ENCODE peak calls at places on chromosome 6, in six cellular contexts. P is aorta; X is BE2C; D is Peyer's patch; V is CD8-positive, alpha-beta T cell; Q is endothelial cell of umbilical vein. N is an unnamed sample.

GRCh38 chr6:13990830-13991229 is 66.1 kb downstream of the RNF182 start:
- DNase-seq in D (no peak), X (no peak), Q (no peak), V (no peak), P (no peak), N (no peak)

GRCh38 chr6:123962508-123962907 is 158.8 kb downstream of the NKAIN2 start:
- DNase-seq in V (no peak), X (no peak), Q (no peak), D (peak; percentile 64), P (no peak), N (no peak)

GRCh38 chr6:21808551-21809181 is 215.1 kb downstream of the SOX4 start:
- DNase-seq in P (no peak), Q (peak; percentile 29), D (peak; percentile 62), X (no peak), V (no peak), N (peak; percentile 29)

GRCh38 chr6:13908955-13909381 is 15.8 kb upstream of the RNF182 start:
- DNase-seq in X (peak; percentile 44), Q (peak; percentile 67), P (no peak), D (peak; percentile 71), V (no peak), N (peak; percentile 56)

GRCh38 chr6:105835373-105835772 is 250.8 kb upstream of the PRDM1 start:
- DNase-seq in Q (peak; percentile 6), P (no peak), D (no peak), X (peak; percentile 38), V (no peak), N (peak; percentile 53)

GRCh38 chr6:157405986-157406385 is 25.0 kb downstream of the ZDHHC14 start:
- DNase-seq in Q (peak; percentile 13), P (no peak), D (no peak), X (no peak), V (no peak), N (peak; percentile 38)

GRCh38 chr6:158972241-158973233 is 27.5 kb downstream of the RSPH3 start:
- DNase-seq in V (no peak), D (no peak), Q (peak; percentile 66), X (no peak), P (no peak), N (no peak)

GRCh38 chr6:33683051-33683571 is 28.4 kb downstream of the UQCC2 start:
- DNase-seq in D (no peak), X (no peak), P (no peak), V (no peak), Q (no peak), N (no peak)

GRCh38 chr6:92700411-92700810 is 718.9 kb downstream of the EPHA7 start:
- DNase-seq in D (peak; percentile 41), P (no peak), Q (no peak), V (no peak), X (no peak), N (no peak)

GRCh38 chr6:150072201-150072600 is 3.3 kb upstream of the ULBP3 start:
- DNase-seq in P (peak; percentile 86), D (peak; percentile 94), V (peak; percentile 60), Q (no peak), X (peak; percentile 40), N (peak; percentile 73)
- H3K4me1 ChIP-seq in P (no peaks in the 10 kb centered on the region), D (no peaks in the 10 kb centered on the region), V (peaks cover 16% of the 10 kb centered on the region), Q (peaks cover 4% of the 10 kb centered on the region), X (no peaks in the 10 kb centered on the region), N (no peaks in the 10 kb centered on the region)

GRCh38 chr6:7535498-7535897 is 6.0 kb upstream of the DSP start:
- DNase-seq in X (no peak), Q (no peak), P (no peak), V (no peak), D (no peak), N (no peak)
- H3K27me3 ChIP-seq in X (peaks cover 79% of the 10 kb centered on the region), Q (peaks cover 21% of the 10 kb centered on the region), P (no peaks in the 10 kb centered on the region), V (peaks cover 1% of the 10 kb centered on the region), D (no peaks in the 10 kb centered on the region), N (no peaks in the 10 kb centered on the region)

GRCh38 chr6:42047790-42048405 is 2.4 kb upstream of the TAF8 start:
- DNase-seq in X (no peak), V (peak; percentile 64), P (peak; percentile 75), D (no peak), Q (no peak), N (no peak)
- H3K4me1 ChIP-seq in X (no peaks in the 10 kb centered on the region), V (peaks cover 58% of the 10 kb centered on the region), P (no peaks in the 10 kb centered on the region), D (peaks cover 31% of the 10 kb centered on the region), Q (peaks cover 47% of the 10 kb centered on the region), N (peaks cover 12% of the 10 kb centered on the region)

GRCh38 chr6:43268348-43268685 is 25.0 kb downstream of the TTBK1 start:
- DNase-seq in Q (no peak), D (no peak), X (no peak), P (no peak), V (no peak), N (peak; percentile 87)

GRCh38 chr6:43271103-43271815 is 26.8 kb upstream of the SLC22A7 start:
- DNase-seq in P (no peak), Q (no peak), V (no peak), D (peak; percentile 66), X (no peak), N (no peak)

GRCh38 chr6:43268782-43269272 is 25.5 kb downstream of the TTBK1 start:
- DNase-seq in D (no peak), V (no peak), P (no peak), Q (no peak), X (no peak), N (peak; percentile 29)

GRCh38 chr6:43267619-43268347 is 24.5 kb downstream of the TTBK1 start:
- DNase-seq in X (no peak), P (no peak), V (no peak), Q (no peak), D (peak; percentile 84), N (no peak)

DNA sequence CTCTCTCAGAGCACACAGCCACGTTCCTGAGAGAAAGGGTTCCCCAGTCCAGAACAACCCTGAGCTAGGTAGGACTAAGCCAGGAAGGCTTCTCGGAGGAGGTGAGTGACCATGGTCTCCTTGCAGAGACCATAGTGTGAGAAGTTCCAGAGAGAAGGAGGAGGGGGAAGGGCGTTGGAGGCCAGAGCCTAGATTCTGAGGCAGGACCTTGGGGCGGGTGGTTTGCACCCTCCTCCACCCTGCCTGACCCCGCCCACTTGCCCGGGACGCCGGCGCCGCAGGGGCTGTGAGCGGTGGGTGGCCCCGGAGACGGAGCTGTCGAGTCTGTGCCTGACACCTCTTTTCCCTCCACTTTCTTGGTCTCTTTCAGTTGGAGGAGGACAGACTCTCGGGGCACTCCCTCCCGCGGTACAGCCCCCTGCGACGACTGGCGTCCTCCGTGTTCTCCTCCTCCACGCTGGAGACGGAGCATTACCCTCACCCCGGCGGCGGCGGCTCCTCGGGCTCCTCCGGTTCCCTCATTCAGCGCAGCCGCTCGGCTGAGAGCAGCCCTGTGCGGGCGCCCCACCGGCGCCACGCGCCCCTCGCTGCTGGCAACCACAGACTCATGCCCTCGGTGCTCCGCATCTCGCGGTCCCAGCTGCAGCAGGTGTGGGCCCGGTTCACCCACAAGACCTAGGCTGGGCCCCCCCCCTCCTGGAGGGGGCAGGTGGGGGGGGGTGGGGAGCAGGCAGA is 26.2 kb downstream of the TTBK1 start:
- DNase-seq in X (peak; percentile 42), Q (no peak), D (peak; percentile 81), P (no peak), V (peak; percentile 61), N (no peak)
- H3K27me3 ChIP-seq in X (peaks cover 2% of the 10 kb centered on the region), Q (peaks cover 43% of the 10 kb centered on the region), D (no peaks in the 10 kb centered on the region), P (no peaks in the 10 kb centered on the region), V (no peaks in the 10 kb centered on the region), N (no peaks in the 10 kb centered on the region)

GRCh38 chr6:31580807-31581437 is 1.3 kb downstream of the LTB start:
- DNase-seq in P (peak; percentile 97), V (peak; percentile 97), D (peak; percentile 96), X (peak; percentile 93), Q (peak; percentile 87), N (peak; percentile 89)
- H3K4me1 ChIP-seq in P (no peaks in the 10 kb centered on the region), V (peaks cover 69% of the 10 kb centered on the region), D (peaks cover 18% of the 10 kb centered on the region), X (peaks cover 5% of the 10 kb centered on the region), Q (peaks cover 16% of the 10 kb centered on the region), N (no peaks in the 10 kb centered on the region)

GRCh38 chr6:1420382-1420781 is 31.0 kb downstream of the FOXF2 start:
- DNase-seq in X (no peak), P (no peak), D (no peak), Q (no peak), V (no peak), N (no peak)
- H3K27me3 ChIP-seq in X (peaks cover 10% of the 10 kb centered on the region), P (no peaks in the 10 kb centered on the region), D (no peaks in the 10 kb centered on the region), Q (no peaks in the 10 kb centered on the region), V (no peaks in the 10 kb centered on the region), N (no peaks in the 10 kb centered on the region)

GRCh38 chr6:81894788-81895221 is 142.3 kb upstream of the TENT5A start:
- DNase-seq in V (no peak), X (no peak), P (no peak), Q (no peak), D (no peak), N (peak; percentile 88)

GRCh38 chr6:81890846-81891245 is 138.4 kb upstream of the TENT5A start:
- DNase-seq in P (no peak), Q (no peak), X (no peak), V (no peak), D (no peak), N (no peak)

GRCh38 chr6:81894286-81894685 is 141.8 kb upstream of the TENT5A start:
- DNase-seq in P (no peak), V (no peak), Q (no peak), X (no peak), D (no peak), N (no peak)

GRCh38 chr6:81891869-81892268 is 139.4 kb upstream of the TENT5A start:
- DNase-seq in P (no peak), V (no peak), D (no peak), X (no peak), Q (no peak), N (no peak)

DNA sequence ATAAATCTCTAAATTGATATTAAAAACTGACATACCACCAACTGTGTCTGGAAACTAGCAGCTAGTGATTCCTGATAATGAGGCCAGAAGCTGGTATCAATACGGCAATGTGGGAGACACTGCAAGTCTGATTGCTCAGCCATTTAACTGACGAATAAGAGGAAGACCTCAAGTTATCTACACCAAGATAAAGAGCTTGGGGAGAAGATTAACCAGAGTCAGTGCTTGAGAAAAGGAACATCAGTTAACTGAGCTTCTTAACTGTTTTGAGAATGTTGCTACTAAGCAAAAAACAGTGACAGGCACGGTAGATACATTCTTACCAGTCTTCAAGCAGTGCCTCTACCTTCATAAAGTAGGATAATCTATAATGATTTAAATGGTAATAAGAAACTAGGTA is 140.4 kb upstream of the TENT5A start:
- DNase-seq in V (no peak), Q (no peak), D (no peak), P (no peak), X (no peak), N (no peak)
- H3K4me1 ChIP-seq in V (no peaks in the 10 kb centered on the region), Q (peaks cover 8% of the 10 kb centered on the region), D (peaks cover 4% of the 10 kb centered on the region), P (no peaks in the 10 kb centered on the region), X (no peaks in the 10 kb centered on the region), N (peaks cover 16% of the 10 kb centered on the region)

N was measured in right cardiac atrium.